ENCODE peak calls at places on chromosome 5, in seven cellular contexts. One of them, this sample, is unnamed.
A peak's percentile ranks its signal among the peaks of the same experiment; 100 is the strongest.

GRCh38 chr5:58775699-58776098 is 192.8 kb downstream of the RAB3C start:
- DNase-seq in aorta: no peak
- DNase-seq in upper lobe of right lung: no peak
- DNase-seq in cardiac muscle cell: no peak
- DNase-seq in CD8-positive, alpha-beta T cell: no peak
- DNase-seq in psoas muscle: no peak
- DNase-seq in lower lobe of right lung: no peak
- DNase-seq in this sample: no peak

GRCh38 chr5:10518352-10518751 is 45.5 kb upstream of the ANKRD33B start:
- DNase-seq in aorta: no peak
- DNase-seq in upper lobe of right lung: no peak
- DNase-seq in cardiac muscle cell: no peak
- DNase-seq in CD8-positive, alpha-beta T cell: no peak
- DNase-seq in psoas muscle: no peak
- DNase-seq in lower lobe of right lung: no peak
- DNase-seq in this sample: no peak

GRCh38 chr5:177241768-177242167 is 61.8 kb downstream of the RAB24 start:
- DNase-seq in aorta: no peak
- DNase-seq in upper lobe of right lung: no peak
- DNase-seq in cardiac muscle cell: no peak
- DNase-seq in CD8-positive, alpha-beta T cell: no peak
- DNase-seq in psoas muscle: no peak
- DNase-seq in lower lobe of right lung: no peak
- DNase-seq in this sample: no peak

GRCh38 chr5:132017316-132017715 is 5.9 kb upstream of the ACSL6 start:
- DNase-seq in aorta: no peak
- DNase-seq in upper lobe of right lung: no peak
- DNase-seq in cardiac muscle cell: no peak
- DNase-seq in CD8-positive, alpha-beta T cell: no peak
- DNase-seq in psoas muscle: no peak
- DNase-seq in lower lobe of right lung: no peak
- DNase-seq in this sample: no peak

GRCh38 chr5:33267741-33268140 is 173.0 kb upstream of the TARS1 start:
- DNase-seq in aorta: no peak
- DNase-seq in upper lobe of right lung: no peak
- DNase-seq in cardiac muscle cell: no peak
- DNase-seq in CD8-positive, alpha-beta T cell: no peak
- DNase-seq in psoas muscle: no peak
- DNase-seq in lower lobe of right lung: no peak
- DNase-seq in this sample: no peak

GRCh38 chr5:1078851-1079250 is 33.0 kb downstream of the SLC12A7 start:
- DNase-seq in aorta: no peak
- DNase-seq in upper lobe of right lung: no peak
- DNase-seq in cardiac muscle cell: no peak
- DNase-seq in CD8-positive, alpha-beta T cell: no peak
- DNase-seq in psoas muscle: no peak
- DNase-seq in lower lobe of right lung: no peak
- DNase-seq in this sample: no peak

GRCh38 chr5:170451764-170452365 is 52.0 kb upstream of the KCNIP1 start:
- DNase-seq in aorta: no peak
- DNase-seq in upper lobe of right lung: no peak
- DNase-seq in cardiac muscle cell: no peak
- DNase-seq in CD8-positive, alpha-beta T cell: no peak
- DNase-seq in psoas muscle: no peak
- DNase-seq in lower lobe of right lung: no peak
- DNase-seq in this sample: peak; percentile 31

GRCh38 chr5:30561771-30562170 is 631.7 kb upstream of the CDH6 start:
- DNase-seq in aorta: no peak
- DNase-seq in upper lobe of right lung: no peak
- DNase-seq in cardiac muscle cell: no peak
- DNase-seq in CD8-positive, alpha-beta T cell: no peak
- DNase-seq in psoas muscle: no peak
- DNase-seq in lower lobe of right lung: no peak
- DNase-seq in this sample: no peak

GRCh38 chr5:126736141-126736540 is 40.8 kb upstream of the LMNB1 start:
- DNase-seq in aorta: no peak
- DNase-seq in upper lobe of right lung: no peak
- DNase-seq in cardiac muscle cell: no peak
- DNase-seq in CD8-positive, alpha-beta T cell: no peak
- DNase-seq in psoas muscle: no peak
- DNase-seq in lower lobe of right lung: no peak
- DNase-seq in this sample: no peak

GRCh38 chr5:89473196-89473595 is 590.2 kb upstream of the MEF2C start:
- DNase-seq in aorta: no peak
- DNase-seq in upper lobe of right lung: no peak
- DNase-seq in cardiac muscle cell: no peak
- DNase-seq in CD8-positive, alpha-beta T cell: no peak
- DNase-seq in psoas muscle: no peak
- DNase-seq in lower lobe of right lung: no peak
- DNase-seq in this sample: no peak

GRCh38 chr5:118956727-118957126 is 31.6 kb downstream of the DTWD2 start:
- DNase-seq in aorta: no peak
- DNase-seq in upper lobe of right lung: no peak
- DNase-seq in cardiac muscle cell: peak; percentile 15
- DNase-seq in CD8-positive, alpha-beta T cell: no peak
- DNase-seq in psoas muscle: no peak
- DNase-seq in lower lobe of right lung: no peak
- DNase-seq in this sample: no peak

GRCh38 chr5:177179431-177179830 is 45.9 kb downstream of the NSD1 start:
- DNase-seq in aorta: no peak
- DNase-seq in upper lobe of right lung: peak; percentile 31
- DNase-seq in cardiac muscle cell: peak; percentile 21
- DNase-seq in CD8-positive, alpha-beta T cell: no peak
- DNase-seq in psoas muscle: no peak
- DNase-seq in lower lobe of right lung: no peak
- DNase-seq in this sample: no peak

GRCh38 chr5:2753452-2754409 is 2.3 kb upstream of the IRX2 start:
- DNase-seq in aorta: no peak
- DNase-seq in upper lobe of right lung: no peak
- DNase-seq in cardiac muscle cell: peak; percentile 30
- DNase-seq in CD8-positive, alpha-beta T cell: no peak
- DNase-seq in psoas muscle: no peak
- DNase-seq in lower lobe of right lung: no peak
- DNase-seq in this sample: no peak

GRCh38 chr5:167582263-167582662 is 709.2 kb upstream of the WWC1 start:
- DNase-seq in aorta: no peak
- DNase-seq in upper lobe of right lung: no peak
- DNase-seq in cardiac muscle cell: no peak
- DNase-seq in CD8-positive, alpha-beta T cell: no peak
- DNase-seq in psoas muscle: no peak
- DNase-seq in lower lobe of right lung: no peak
- DNase-seq in this sample: peak; percentile 35

GRCh38 chr5:91281409-91281808 is 101.7 kb downstream of the ARRDC3 start:
- DNase-seq in aorta: no peak
- DNase-seq in upper lobe of right lung: no peak
- DNase-seq in cardiac muscle cell: no peak
- DNase-seq in CD8-positive, alpha-beta T cell: no peak
- DNase-seq in psoas muscle: no peak
- DNase-seq in lower lobe of right lung: no peak
- DNase-seq in this sample: peak; percentile 64

GRCh38 chr5:44774279-44774880 is 34.4 kb upstream of the MRPS30 start:
- DNase-seq in aorta: no peak
- DNase-seq in upper lobe of right lung: no peak
- DNase-seq in cardiac muscle cell: peak; percentile 66
- DNase-seq in CD8-positive, alpha-beta T cell: no peak
- DNase-seq in psoas muscle: no peak
- DNase-seq in lower lobe of right lung: no peak
- DNase-seq in this sample: no peak

GRCh38 chr5:40634593-40634992 is 45.1 kb upstream of the PTGER4 start:
- DNase-seq in aorta: no peak
- DNase-seq in upper lobe of right lung: no peak
- DNase-seq in cardiac muscle cell: no peak
- DNase-seq in CD8-positive, alpha-beta T cell: peak; percentile 49
- DNase-seq in psoas muscle: no peak
- DNase-seq in lower lobe of right lung: no peak
- DNase-seq in this sample: no peak

GRCh38 chr5:154916874-154917273 is 21.1 kb downstream of the GEMIN5 start:
- DNase-seq in aorta: no peak
- DNase-seq in upper lobe of right lung: no peak
- DNase-seq in cardiac muscle cell: no peak
- DNase-seq in CD8-positive, alpha-beta T cell: no peak
- DNase-seq in psoas muscle: no peak
- DNase-seq in lower lobe of right lung: no peak
- DNase-seq in this sample: no peak

GRCh38 chr5:133525048-133525447 is 87.3 kb downstream of the FSTL4 start:
- DNase-seq in aorta: no peak
- DNase-seq in upper lobe of right lung: no peak
- DNase-seq in cardiac muscle cell: no peak
- DNase-seq in CD8-positive, alpha-beta T cell: no peak
- DNase-seq in psoas muscle: no peak
- DNase-seq in lower lobe of right lung: no peak
- DNase-seq in this sample: no peak

GRCh38 chr5:133524597-133524996 is 87.7 kb downstream of the FSTL4 start:
- DNase-seq in aorta: no peak
- DNase-seq in upper lobe of right lung: no peak
- DNase-seq in cardiac muscle cell: no peak
- DNase-seq in CD8-positive, alpha-beta T cell: no peak
- DNase-seq in psoas muscle: no peak
- DNase-seq in lower lobe of right lung: no peak
- DNase-seq in this sample: no peak

GRCh38 chr5:133527311-133527710 is 85.0 kb downstream of the FSTL4 start:
- DNase-seq in aorta: no peak
- DNase-seq in upper lobe of right lung: no peak
- DNase-seq in cardiac muscle cell: no peak
- DNase-seq in CD8-positive, alpha-beta T cell: no peak
- DNase-seq in psoas muscle: no peak
- DNase-seq in lower lobe of right lung: no peak
- DNase-seq in this sample: no peak

GRCh38 chr5:133523921-133524320 is 88.4 kb downstream of the FSTL4 start:
- DNase-seq in aorta: no peak
- DNase-seq in upper lobe of right lung: no peak
- DNase-seq in cardiac muscle cell: no peak
- DNase-seq in CD8-positive, alpha-beta T cell: no peak
- DNase-seq in psoas muscle: no peak
- DNase-seq in lower lobe of right lung: no peak
- DNase-seq in this sample: peak; percentile 41

GRCh38 chr5:133526368-133526767 is 86.0 kb downstream of the FSTL4 start:
- DNase-seq in aorta: no peak
- DNase-seq in upper lobe of right lung: no peak
- DNase-seq in cardiac muscle cell: no peak
- DNase-seq in CD8-positive, alpha-beta T cell: no peak
- DNase-seq in psoas muscle: no peak
- DNase-seq in lower lobe of right lung: no peak
- DNase-seq in this sample: no peak
- H3K4me1 ChIP-seq in aorta: no peaks in the 10 kb centered on the region
- H3K4me1 ChIP-seq in upper lobe of right lung: no peaks in the 10 kb centered on the region
- H3K4me1 ChIP-seq in cardiac muscle cell: no peaks in the 10 kb centered on the region
- H3K4me1 ChIP-seq in CD8-positive, alpha-beta T cell: no peaks in the 10 kb centered on the region
- H3K4me1 ChIP-seq in psoas muscle: no peaks in the 10 kb centered on the region
- H3K4me1 ChIP-seq in lower lobe of right lung: no peaks in the 10 kb centered on the region
- H3K4me1 ChIP-seq in this sample: no peaks in the 10 kb centered on the region

GRCh38 chr5:149310947-149311675 is 34.2 kb upstream of the GRPEL2 start:
- DNase-seq in aorta: no peak
- DNase-seq in upper lobe of right lung: no peak
- DNase-seq in cardiac muscle cell: peak; percentile 6
- DNase-seq in CD8-positive, alpha-beta T cell: no peak
- DNase-seq in psoas muscle: peak; percentile 59
- DNase-seq in lower lobe of right lung: no peak
- DNase-seq in this sample: peak; percentile 31
- H3K4me1 ChIP-seq in aorta: no peaks in the 10 kb centered on the region
- H3K4me1 ChIP-seq in upper lobe of right lung: peaks cover 5% of the 10 kb centered on the region
- H3K4me1 ChIP-seq in cardiac muscle cell: no peaks in the 10 kb centered on the region
- H3K4me1 ChIP-seq in CD8-positive, alpha-beta T cell: no peaks in the 10 kb centered on the region
- H3K4me1 ChIP-seq in psoas muscle: peaks cover 42% of the 10 kb centered on the region
- H3K4me1 ChIP-seq in lower lobe of right lung: peaks cover 4% of the 10 kb centered on the region
- H3K4me1 ChIP-seq in this sample: peaks cover 10% of the 10 kb centered on the region

DNA sequence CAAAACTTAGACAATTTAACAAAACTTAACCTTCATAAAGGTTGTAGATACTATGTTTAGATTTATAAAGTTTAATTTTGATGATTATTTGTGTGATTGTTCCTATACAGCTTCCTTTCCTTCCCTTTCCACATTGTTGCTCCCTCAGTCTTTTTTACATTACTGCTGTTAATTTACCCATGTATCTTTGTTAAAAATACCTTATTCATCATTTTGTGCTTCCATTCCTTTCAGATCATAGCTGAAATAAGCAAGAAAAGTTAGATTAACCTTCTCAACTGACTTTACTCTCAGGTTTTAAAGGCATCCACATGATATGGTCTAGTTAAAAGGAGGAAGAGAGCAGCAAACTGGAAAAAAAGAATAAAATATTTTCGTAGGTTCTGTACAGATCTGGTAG is 2.0 kb downstream of the SMAD5 start:
- DNase-seq in aorta: no peak
- DNase-seq in upper lobe of right lung: no peak
- DNase-seq in cardiac muscle cell: no peak
- DNase-seq in CD8-positive, alpha-beta T cell: no peak
- DNase-seq in psoas muscle: no peak
- DNase-seq in lower lobe of right lung: no peak
- DNase-seq in this sample: no peak
- H3K4me1 ChIP-seq in aorta: peaks cover 2% of the 10 kb centered on the region
- H3K4me1 ChIP-seq in upper lobe of right lung: peaks cover 30% of the 10 kb centered on the region
- H3K4me1 ChIP-seq in cardiac muscle cell: peaks cover 18% of the 10 kb centered on the region
- H3K4me1 ChIP-seq in CD8-positive, alpha-beta T cell: peaks cover 4% of the 10 kb centered on the region
- H3K4me1 ChIP-seq in psoas muscle: peaks cover 48% of the 10 kb centered on the region
- H3K4me1 ChIP-seq in lower lobe of right lung: peaks cover 33% of the 10 kb centered on the region
- H3K4me1 ChIP-seq in this sample: peaks cover 18% of the 10 kb centered on the region

DNA sequence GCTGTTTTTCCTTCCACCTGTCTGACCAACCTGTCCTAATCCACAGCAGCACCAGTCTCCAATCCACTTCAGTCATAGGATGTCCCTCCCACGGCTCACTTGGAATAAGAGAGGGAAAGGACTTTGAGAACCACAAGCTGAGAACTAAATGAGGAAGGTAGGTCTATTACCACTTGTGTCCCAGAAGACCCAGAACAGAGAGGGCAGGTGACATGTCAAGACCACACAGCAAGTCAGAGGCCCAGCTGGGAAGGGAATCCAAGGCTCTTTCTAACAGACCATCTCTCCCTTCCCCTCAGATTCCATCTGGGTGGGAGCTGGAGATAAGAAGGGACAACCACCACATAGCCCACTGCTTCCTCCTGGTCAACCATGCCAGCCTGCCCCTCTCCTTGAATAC is 14.6 kb downstream of the ANXA6 start:
- DNase-seq in aorta: no peak
- DNase-seq in upper lobe of right lung: no peak
- DNase-seq in cardiac muscle cell: no peak
- DNase-seq in CD8-positive, alpha-beta T cell: no peak
- DNase-seq in psoas muscle: no peak
- DNase-seq in lower lobe of right lung: no peak
- DNase-seq in this sample: no peak
- H3K4me1 ChIP-seq in aorta: no peaks in the 10 kb centered on the region
- H3K4me1 ChIP-seq in upper lobe of right lung: peaks cover 32% of the 10 kb centered on the region
- H3K4me1 ChIP-seq in cardiac muscle cell: peaks cover 52% of the 10 kb centered on the region
- H3K4me1 ChIP-seq in CD8-positive, alpha-beta T cell: peaks cover 98% of the 10 kb centered on the region
- H3K4me1 ChIP-seq in psoas muscle: peaks cover 80% of the 10 kb centered on the region
- H3K4me1 ChIP-seq in lower lobe of right lung: peaks cover 35% of the 10 kb centered on the region
- H3K4me1 ChIP-seq in this sample: no peaks in the 10 kb centered on the region